ENCODE peak calls at places on chromosome 15, in five cellular contexts. G is right cardiac atrium, U is left lung, J is GM23248, S is adrenal gland. Y is an unnamed sample.
A peak's percentile ranks its signal among the peaks of the same experiment; 100 is the strongest.

GRCh38 chr15:32706704-32707103 is 11.1 kb upstream of the GREM1 start:
- DNase-seq in J (peak; percentile 82), S (no peak), G (no peak), U (no peak), Y (no peak)

GRCh38 chr15:70505411-70505919 is 257.9 kb downstream of the UACA start:
- DNase-seq in J (peak; percentile 95), G (no peak), U (no peak), S (peak; percentile 37), Y (peak; percentile 57)

GRCh38 chr15:90201150-90201943 is at the start of gene SEMA4B:
- DNase-seq in J (peak; percentile 77), U (peak; percentile 98), G (peak; percentile 90), S (peak; percentile 71), Y (peak; percentile 64)

GRCh38 chr15:36498922-36499321 is 80.5 kb upstream of the CDIN1 start:
- DNase-seq in G (no peak), S (no peak), J (no peak), U (no peak), Y (no peak)

GRCh38 chr15:34609658-34610057 is 26.2 kb upstream of the GOLGA8B start:
- DNase-seq in J (no peak), G (no peak), S (no peak), U (no peak), Y (no peak)

GRCh38 chr15:55654541-55654940 is 66.4 kb upstream of the PYGO1 start:
- DNase-seq in J (no peak), S (no peak), U (no peak), G (no peak), Y (no peak)

GRCh38 chr15:33098082-33099058 is 96.1 kb downstream of the FMN1 start:
- DNase-seq in J (peak; percentile 82), G (no peak), U (no peak), S (no peak), Y (peak; percentile 38)

GRCh38 chr15:99019558-99020540 is 12.3 kb upstream of the PGPEP1L start:
- DNase-seq in J (peak; percentile 95), S (no peak), G (no peak), U (no peak), Y (no peak)

GRCh38 chr15:29309139-29309538 is 39.5 kb upstream of the NSMCE3 start:
- DNase-seq in U (no peak), S (no peak), G (no peak), J (no peak), Y (no peak)

GRCh38 chr15:51229907-51230328 is 108.5 kb downstream of the CYP19A1 start:
- DNase-seq in J (peak; percentile 72), S (no peak), U (no peak), G (no peak), Y (peak; percentile 6)

GRCh38 chr15:22810735-22811338 is 24.4 kb downstream of the NIPA1 start:
- DNase-seq in S (no peak), G (no peak), J (peak; percentile 6), U (no peak), Y (no peak)

GRCh38 chr15:51634591-51635198 is 12.1 kb upstream of the DMXL2 start:
- DNase-seq in U (no peak), G (no peak), S (no peak), J (no peak), Y (no peak)

GRCh38 chr15:46296797-46297196 is 662.0 kb downstream of the SQOR start:
- DNase-seq in S (no peak), J (no peak), U (no peak), G (no peak), Y (no peak)

GRCh38 chr15:37289109-37289765 is 188.9 kb upstream of the MEIS2 start:
- DNase-seq in S (no peak), J (peak; percentile 53), U (no peak), G (no peak), Y (peak; percentile 24)

GRCh38 chr15:67833504-67834248 is 6.2 kb downstream of the RNU6-1 start:
- DNase-seq in S (peak; percentile 44), G (no peak), J (peak; percentile 64), U (peak; percentile 81), Y (no peak)

GRCh38 chr15:70200511-70200991 is 102.8 kb upstream of the TLE3 start:
- DNase-seq in J (peak; percentile 32), U (no peak), G (no peak), S (no peak), Y (no peak)

GRCh38 chr15:87902772-87903388 is 353.7 kb downstream of the NTRK3 start:
- DNase-seq in J (peak; percentile 2), G (no peak), U (no peak), S (peak; percentile 21), Y (no peak)

GRCh38 chr15:90184786-90185704 is 16.1 kb upstream of the SEMA4B start:
- DNase-seq in G (peak; percentile 90), U (peak; percentile 91), J (peak; percentile 65), S (peak; percentile 67), Y (peak; percentile 51)

GRCh38 chr15:48645558-48646330 is at the start of gene FBN1:
- DNase-seq in U (peak; percentile 81), S (peak; percentile 83), J (peak; percentile 95), G (peak; percentile 89), Y (peak; percentile 88)

GRCh38 chr15:31954364-31954763 is 76.0 kb upstream of the CHRNA7 start:
- DNase-seq in G (no peak), U (no peak), S (no peak), J (no peak), Y (no peak)

GRCh38 chr15:48636511-48636910 is 9.0 kb downstream of the FBN1 start:
- DNase-seq in J (peak; percentile 79), G (no peak), S (no peak), U (no peak), Y (no peak)

GRCh38 chr15:51128701-51129100 is 34.0 kb upstream of the TNFAIP8L3 start:
- DNase-seq in U (no peak), G (no peak), S (no peak), J (peak; percentile 35), Y (no peak)

GRCh38 chr15:80588801-80589200 is 106.3 kb upstream of the ABHD17C start:
- DNase-seq in G (no peak), S (no peak), U (no peak), J (peak; percentile 94), Y (no peak)

GRCh38 chr15:73637527-73637926 is 4.3 kb upstream of the NPTN start:
- DNase-seq in J (peak; percentile 37), S (no peak), U (no peak), G (no peak), Y (no peak)

GRCh38 chr15:66825139-66825538 is 123.1 kb downstream of the SMAD6 start:
- DNase-seq in S (no peak), U (no peak), G (no peak), J (no peak), Y (no peak)

GRCh38 chr15:58138106-58138505 is at the start of gene AQP9:
- DNase-seq in G (no peak), J (peak; percentile 40), S (no peak), U (no peak), Y (no peak)

DNA sequence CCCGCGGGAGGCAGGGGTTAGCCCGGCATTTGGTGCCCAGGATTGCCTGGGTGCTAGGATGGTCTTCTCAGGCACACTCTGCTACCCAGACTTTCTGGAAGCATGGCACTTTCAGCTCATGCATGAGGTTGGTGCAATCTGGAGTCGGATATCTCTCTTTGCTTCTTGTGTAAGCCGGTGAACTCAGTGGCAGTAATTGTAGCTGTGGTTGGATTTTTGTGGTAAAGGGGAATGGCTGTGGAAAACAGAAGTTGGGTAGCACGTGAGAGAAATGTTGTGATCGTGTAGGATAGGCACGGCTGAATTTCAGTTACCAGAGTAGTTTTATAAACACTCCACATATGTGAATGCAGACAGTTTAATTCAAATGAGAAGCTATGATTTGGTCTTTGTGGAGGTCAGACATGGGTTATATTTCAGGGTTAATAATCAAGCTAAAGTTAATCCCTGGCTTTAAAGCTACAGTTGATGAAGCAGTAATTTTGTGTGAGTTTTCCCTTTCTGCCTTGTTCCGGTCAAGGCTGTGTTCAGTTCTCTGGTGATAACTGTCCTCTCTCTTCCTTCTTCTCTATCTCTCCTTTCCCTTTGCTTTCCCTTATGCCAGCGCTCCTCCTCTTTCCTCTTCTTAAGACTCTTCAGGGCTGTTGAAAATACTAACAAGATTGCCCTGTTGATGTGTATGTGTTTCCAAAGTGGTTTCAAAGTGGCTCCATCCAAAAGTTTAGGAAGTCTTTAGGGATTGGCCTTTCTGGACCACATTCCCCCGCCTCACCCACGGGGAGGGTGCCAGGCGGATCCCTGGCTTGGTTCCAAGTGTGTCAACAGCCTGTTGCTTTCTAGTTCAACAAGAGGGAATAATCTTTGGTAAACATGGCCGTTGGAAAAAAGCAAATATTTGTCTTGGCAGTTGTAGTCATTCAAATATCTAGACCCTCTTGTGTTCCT is 404.6 kb upstream of the C2CD4B start:
- DNase-seq in U (no peak), G (peak; percentile 95), S (peak; percentile 56), J (peak; percentile 64), Y (peak; percentile 58)
- H3K4me1 ChIP-seq in U (peaks cover 11% of the 10 kb centered on the region), G (peaks cover 11% of the 10 kb centered on the region), S (peaks cover 3% of the 10 kb centered on the region), J (peaks cover 30% of the 10 kb centered on the region), Y (peaks cover 19% of the 10 kb centered on the region)

GRCh38 chr15:49737138-49737537 is 116.3 kb downstream of the DTWD1 start:
- DNase-seq in J (no peak), U (no peak), S (no peak), G (no peak), Y (no peak)

GRCh38 chr15:49731187-49731828 is 110.5 kb downstream of the DTWD1 start:
- DNase-seq in U (no peak), S (no peak), G (no peak), J (no peak), Y (no peak)

DNA sequence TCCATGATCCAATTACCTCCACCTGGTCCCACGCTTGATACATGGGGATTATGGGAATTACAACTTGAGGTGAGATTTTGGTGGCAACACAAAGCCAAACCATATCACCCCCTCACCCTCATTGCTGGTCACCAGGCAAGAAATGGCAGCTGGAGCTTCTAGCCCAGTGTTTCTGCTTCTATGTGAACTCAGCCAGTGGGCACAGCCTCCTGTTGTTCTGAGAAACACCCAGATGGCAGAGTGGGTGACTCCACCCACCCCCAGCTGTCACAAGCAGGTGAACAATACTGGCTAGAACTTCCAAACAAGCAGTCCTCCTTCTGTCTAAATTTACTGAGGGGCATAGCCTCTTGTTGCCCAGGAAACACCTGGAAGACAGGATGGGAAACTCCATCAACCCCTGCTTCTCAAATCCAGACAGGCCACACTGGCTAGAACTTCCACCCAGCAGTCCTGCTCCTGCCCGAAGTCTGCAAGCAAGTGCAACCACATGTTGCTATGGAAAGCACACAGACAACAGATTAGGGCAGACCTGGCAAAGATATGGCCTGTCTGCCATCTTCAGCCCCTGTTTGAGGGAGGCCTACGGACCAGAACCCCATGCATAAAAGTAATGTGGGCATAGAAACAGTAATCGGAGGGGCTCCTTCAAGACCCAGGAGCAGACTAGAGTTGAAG is 114.1 kb downstream of the DTWD1 start:
- DNase-seq in U (no peak), G (no peak), S (no peak), J (no peak), Y (no peak)
- H3K27ac ChIP-seq in U (no peak overlapping the region), G (no peak overlapping the region), S (no peak overlapping the region), J (no peak overlapping the region), Y (no peak overlapping the region)

GRCh38 chr15:41820791-41821423 is 7.0 kb upstream of the JMJD7 start:
- DNase-seq in J (no peak), S (no peak), U (no peak), G (no peak), Y (no peak)

GRCh38 chr15:41823502-41823901 is 4.4 kb upstream of the JMJD7 start:
- DNase-seq in U (peak; percentile 53), S (no peak), J (no peak), G (peak; percentile 30), Y (no peak)

GRCh38 chr15:41822957-41823356 is 4.9 kb upstream of the JMJD7 start:
- DNase-seq in J (no peak), U (peak; percentile 68), S (no peak), G (peak; percentile 33), Y (no peak)

GRCh38 chr15:41821831-41822230 is 6.1 kb upstream of the JMJD7 start:
- DNase-seq in G (no peak), U (peak; percentile 36), S (no peak), J (no peak), Y (peak; percentile 36)

GRCh38 chr15:41822471-41822870 is 5.4 kb upstream of the JMJD7 start:
- DNase-seq in G (peak; percentile 18), U (peak; percentile 31), S (no peak), J (no peak), Y (no peak)
- H3K4me3 ChIP-seq in G (no peak overlapping the region), U (no peak overlapping the region), S (no peak overlapping the region), J (no peak overlapping the region), Y (no peak overlapping the region)

GRCh38 chr15:78020007-78020406 is 57.5 kb downstream of the TBC1D2B start:
- DNase-seq in U (no peak), J (no peak), G (no peak), S (no peak), Y (no peak)
- H3K4me1 ChIP-seq in U (peaks cover 49% of the 10 kb centered on the region), J (no peaks in the 10 kb centered on the region), G (peaks cover 6% of the 10 kb centered on the region), S (peaks cover 44% of the 10 kb centered on the region), Y (peaks cover 34% of the 10 kb centered on the region)